ENCODE peak calls at places on chromosomes 4 and X, in four cellular contexts. O, D, P and T are unnamed samples. For H3K27me3, the result is how much of the 10 kb centered on the place peaks cover.

GRCh38 chrX:30615229-30615628 is 37.7 kb upstream of the TASL start:
- DNase-seq in D (no peak), P (peak), O (no peak), T (no peak)

GRCh38 chr4:65917486-65917885 is 247.2 kb upstream of the EPHA5 start:
- DNase-seq in D (no peak), P (peak), O (no peak), T (no peak)

GRCh38 chrX:69501433-69501832 is 2.7 kb upstream of the NALF2 start:
- DNase-seq in O (peak), D (no peak), P (no peak), T (peak)

GRCh38 chrX:131987252-131987651 is 35.9 kb upstream of the STK26 start:
- DNase-seq in D (no peak), P (no peak), O (no peak), T (no peak)

GRCh38 chrX:78548012-78548411 is 111.1 kb downstream of the RTL3 start:
- DNase-seq in O (no peak), P (peak), D (no peak), T (no peak)

GRCh38 chr4:41028392-41029076 is 185.8 kb downstream of the APBB2 start:
- DNase-seq in P (peak), D (no peak), O (no peak), T (no peak)

GRCh38 chrX:3585719-3586118 is 127.7 kb downstream of the PRKX start:
- DNase-seq in P (no peak), O (no peak), D (no peak), T (no peak)

GRCh38 chr4:75429208-75429607 is 85.0 kb downstream of the RCHY1 start:
- DNase-seq in P (no peak), D (no peak), O (no peak), T (no peak)

GRCh38 chrX:1452497-1453389 is at the start of gene ASMTL:
- DNase-seq in O (peak), D (peak), P (peak), T (peak)

GRCh38 chr4:152099555-152099954 is 338.7 kb upstream of the GATB start:
- DNase-seq in P (no peak), D (no peak), O (no peak), T (no peak)

GRCh38 chr4:61397174-61397573 is 197.0 kb downstream of the ADGRL3 start:
- DNase-seq in P (peak), D (no peak), O (no peak), T (no peak)

GRCh38 chr4:85595098-85595775 is 120.3 kb downstream of the ARHGAP24 start:
- DNase-seq in P (no peak), D (no peak), O (no peak), T (no peak)

GRCh38 chrX:55731826-55732225 is 14.3 kb downstream of the RRAGB start:
- DNase-seq in P (no peak), O (no peak), D (no peak), T (no peak)

GRCh38 chr4:36165256-36166005 is 78.9 kb downstream of the ARAP2 start:
- DNase-seq in O (no peak), D (no peak), P (peak), T (no peak)

GRCh38 chr4:42673084-42673429 is 16.2 kb upstream of the ATP8A1 start:
- DNase-seq in D (no peak), O (no peak), P (peak), T (no peak)

GRCh38 chr4:185523862-185524261 is 11.4 kb downstream of the PDLIM3 start:
- DNase-seq in O (no peak), P (no peak), D (no peak), T (no peak)

GRCh38 chr4:186570193-186570996 is 15.0 kb upstream of the MTNR1A start:
- DNase-seq in O (no peak), P (peak), D (no peak), T (peak)

GRCh38 chr4:74873545-74874295 is 59.2 kb upstream of the PARM1 start:
- DNase-seq in P (no peak), D (no peak), O (peak), T (no peak)

GRCh38 chr4:138669479-138670165 is 346.0 kb upstream of the NOCT start:
- DNase-seq in P (peak), D (no peak), O (no peak), T (no peak)

GRCh38 chr4:34183916-34184315 is 2060.4 kb downstream of the ARAP2 start:
- DNase-seq in P (peak), D (no peak), O (no peak), T (no peak)

GRCh38 chr4:147368948-147369347 is 111.9 kb upstream of the EDNRA start:
- DNase-seq in P (peak), D (no peak), O (no peak), T (no peak)

GRCh38 chr4:65561164-65561563 is 109.1 kb downstream of the EPHA5 start:
- DNase-seq in P (no peak), O (no peak), D (no peak), T (no peak)

GRCh38 chr4:82005153-82005552 is 368.6 kb downstream of the HNRNPD start:
- DNase-seq in D (no peak), P (no peak), O (no peak), T (no peak)

GRCh38 chr4:97910005-97910404 is 233.3 kb downstream of the STPG2 start:
- DNase-seq in P (no peak), D (no peak), O (peak), T (no peak)

GRCh38 chrX:44872319-44872816 is 620 bp upstream of the KDM6A start:
- DNase-seq in D (peak), P (no peak), O (no peak), T (peak)

GRCh38 chr4:183926950-183927349 is 21.8 kb downstream of the STOX2 start:
- DNase-seq in D (no peak), O (no peak), P (no peak), T (no peak)

GRCh38 chr4:53490965-53491622 is 100.2 kb downstream of the LNX1 start:
- DNase-seq in P (peak), O (peak), D (no peak), T (peak)

GRCh38 chr4:163582688-163583087 is 88.2 kb downstream of the TMA16 start:
- DNase-seq in D (no peak), P (no peak), O (no peak), T (no peak)

GRCh38 chr4:84852081-84852480 is 114.4 kb downstream of the WDFY3 start:
- DNase-seq in P (peak), D (no peak), O (no peak), T (no peak)

GRCh38 chr4:12729384-12729783 is 754.8 kb downstream of the RAB28 start:
- DNase-seq in O (no peak), P (peak), D (no peak), T (no peak)

GRCh38 chr4:41693629-41694028 is 54.9 kb downstream of the PHOX2B start:
- DNase-seq in O (no peak), P (peak), D (no peak), T (no peak)

GRCh38 chr4:1460967-1461868 is 55.0 kb upstream of the NKX1-1 start:
- DNase-seq in P (no peak), O (peak), D (no peak), T (no peak)
- H3K27me3 ChIP-seq in P (under half), O (under half), D (under half), T (under half)

GRCh38 chrX:119249836-119250340 is 13.8 kb downstream of the PGRMC1 start:
- DNase-seq in P (peak), O (no peak), D (no peak), T (no peak)
- TF ChIP-seq CTCF in P (no peak), O (no peak), D (no peak), T (no peak)

DNA sequence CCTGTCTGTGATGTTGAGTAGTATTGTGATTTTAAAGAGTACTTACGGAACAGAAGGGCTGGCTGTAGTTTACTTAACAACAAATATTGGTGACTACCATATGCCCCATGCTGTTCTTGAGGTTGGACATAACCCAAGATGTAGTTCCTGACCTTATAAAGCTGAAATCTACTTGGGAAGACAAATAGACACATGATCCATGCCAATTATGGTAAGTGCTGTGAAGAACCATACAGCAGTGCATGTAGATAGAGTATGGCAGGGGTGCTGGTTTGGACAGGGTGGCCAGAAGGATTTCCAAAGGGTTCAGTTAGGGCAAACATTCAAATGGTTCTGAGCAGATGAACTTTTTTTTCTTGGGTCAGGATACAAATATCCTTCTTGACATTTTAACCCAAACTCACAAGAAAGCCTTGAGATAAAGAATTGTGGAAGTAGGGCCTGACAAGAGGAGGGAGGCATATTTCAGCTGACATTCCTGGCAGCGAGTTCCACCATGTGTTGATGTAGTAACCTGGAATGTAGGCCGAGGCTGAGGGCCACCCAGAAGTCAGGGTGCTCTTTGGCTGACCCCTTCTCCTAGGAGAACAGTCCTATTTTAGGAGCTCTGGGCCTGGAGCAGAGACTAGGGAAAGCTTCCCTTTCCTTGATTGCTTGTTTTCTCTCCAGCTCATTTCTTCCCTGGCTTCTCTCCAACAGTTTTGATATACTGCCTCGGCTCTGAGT is 74.2 kb downstream of the FREM3 start:
- DNase-seq in D (no peak), P (peak), O (no peak), T (no peak)
- H3K27ac ChIP-seq in D (no peak), P (no peak), O (no peak), T (no peak)

GRCh38 chrX:86369847-86370630 is 221.8 kb downstream of the DACH2 start:
- DNase-seq in P (no peak), O (no peak), D (no peak), T (no peak)
- H3K27me3 ChIP-seq in P (under half), O (under half), D (under half), T (under half)

GRCh38 chrX:125604448-125604847 is 284.8 kb downstream of the TEX13C start:
- DNase-seq in P (no peak), O (no peak), D (no peak), T (no peak)
- TF ChIP-seq CTCF in P (no peak), O (no peak), D (no peak), T (no peak)

GRCh38 chrX:40010550-40011364 is 87.0 kb downstream of the BCOR start:
- DNase-seq in D (no peak), P (no peak), O (peak), T (no peak)

GRCh38 chrX:40009890-40010289 is 87.9 kb downstream of the BCOR start:
- DNase-seq in P (no peak), D (no peak), O (peak), T (no peak)

GRCh38 chrX:40008841-40009461 is 88.8 kb downstream of the BCOR start:
- DNase-seq in D (no peak), O (peak), P (no peak), T (no peak)

GRCh38 chrX:40007746-40008705 is 89.7 kb downstream of the BCOR start:
- DNase-seq in D (no peak), P (no peak), O (peak), T (no peak)

DNA sequence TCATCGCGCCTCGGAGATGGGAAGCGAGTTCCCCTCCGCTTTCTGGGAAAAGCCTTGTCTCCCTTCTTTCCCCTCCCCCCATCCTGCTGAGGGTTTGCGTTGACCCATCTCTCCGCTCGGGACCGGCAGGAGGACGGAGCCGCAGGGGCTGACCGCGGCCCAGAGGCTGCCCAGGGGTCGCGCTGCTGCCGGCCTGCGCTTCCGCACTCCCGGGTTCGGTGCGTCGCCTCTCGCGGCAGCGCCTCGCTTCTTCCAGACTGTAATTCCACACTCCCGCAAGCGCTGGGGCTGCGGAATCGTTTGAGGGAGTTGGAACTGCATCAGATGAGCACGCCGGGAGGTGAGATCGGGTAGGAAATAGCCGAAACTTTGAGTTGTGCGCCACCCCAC is 88.3 kb downstream of the BCOR start:
- DNase-seq in D (no peak), P (no peak), O (peak), T (no peak)
- H3K27ac ChIP-seq in D (no peak), P (no peak), O (peak), T (no peak)

GRCh38 chrX:17564689-17565409 is 172.4 kb upstream of the SCML1 start:
- DNase-seq in D (peak), P (peak), O (no peak), T (no peak)
- H3K27me3 ChIP-seq in D (under half), P (under half), O (under half), T (under half)

GRCh38 chr4:891747-892146 is 40.4 kb downstream of the GAK start:
- DNase-seq in D (no peak), P (no peak), O (peak), T (no peak)
- TF ChIP-seq CTCF in D (no peak), P (peak), O (peak), T (no peak)

GRCh38 chrX:18898517-18898916 is 85.4 kb downstream of the PHKA2 start:
- DNase-seq in P (no peak), D (no peak), O (no peak), T (no peak)
- H3K27ac ChIP-seq in P (no peak), D (no peak), O (no peak), T (no peak)